ENCODE peak calls at places on chromosomes 4 and X, in nine cellular contexts. B is COLO829; F is tibial nerve; T is activated naive CD4-positive, alpha-beta T cell; N is fibroblast of lung; X is CD8-positive, alpha-beta memory T cell; Q is AG04449; J is stimulated activated CD4-positive, alpha-beta T cell treated with anti-CD3 and anti-CD28 coated beads, Interleukin-4, amount 100 ng/mL, for 4 hours; G is heart left ventricle. R is an unnamed sample.

GRCh38 chr4:172865531-172866127 is 303.0 kb upstream of the GALNT7 start:
- DNase-seq in T (no peak), B (no peak), N (no peak), J (no peak), Q (no peak), F (no peak), G (no peak), X (no peak), R (no peak)

GRCh38 chrX:25020391-25021131 is 4.8 kb upstream of the ARX start:
- DNase-seq in G (no peak), J (no peak), N (no peak), Q (no peak), F (no peak), X (no peak), T (no peak), B (peak), R (no peak)

GRCh38 chr4:157992038-157992706 is 180.7 kb downstream of the GASK1B start:
- DNase-seq in Q (no peak), F (peak), J (no peak), B (peak), T (no peak), X (no peak), N (peak), G (peak), R (no peak)

GRCh38 chr4:18369561-18369960 is 348.0 kb upstream of the LCORL start:
- DNase-seq in B (no peak), J (no peak), F (no peak), T (no peak), G (no peak), Q (no peak), X (no peak), N (no peak), R (no peak)

GRCh38 chr4:177557416-177557815 is 115.2 kb upstream of the AGA start:
- DNase-seq in G (no peak), B (no peak), Q (no peak), N (no peak), J (no peak), X (no peak), T (no peak), F (no peak), R (no peak)

GRCh38 chr4:1651609-1652008 is 32.5 kb downstream of the FAM53A start:
- DNase-seq in N (no peak), J (no peak), Q (no peak), T (no peak), G (no peak), B (no peak), F (no peak), X (no peak), R (no peak)

GRCh38 chrX:140712413-140713173 is 3.0 kb downstream of the LINC00632 start:
- DNase-seq in N (peak), G (peak), B (peak), Q (no peak), F (no peak), J (no peak), T (no peak), X (peak), R (peak)

GRCh38 chr4:10078481-10079233 is 37.9 kb downstream of the WDR1 start:
- DNase-seq in N (no peak), F (no peak), T (no peak), G (peak), X (no peak), Q (no peak), B (no peak), J (no peak), R (no peak)

GRCh38 chrX:117291760-117292159 is 824.9 kb downstream of the KLHL13 start:
- DNase-seq in T (no peak), J (no peak), G (no peak), N (no peak), F (no peak), X (no peak), B (no peak), Q (no peak), R (no peak)

GRCh38 chrX:88284844-88285243 is 462.2 kb upstream of the CPXCR1 start:
- DNase-seq in N (no peak), X (no peak), J (no peak), B (no peak), Q (no peak), F (no peak), G (no peak), T (no peak), R (no peak)

GRCh38 chrX:103330601-103331397 is 760 bp downstream of the TCEAL7 start:
- DNase-seq in T (no peak), J (no peak), N (peak), B (no peak), F (no peak), X (no peak), G (no peak), Q (no peak), R (no peak)

GRCh38 chrX:113644426-113644825 is 803.8 kb upstream of the AMOT start:
- DNase-seq in X (no peak), G (no peak), B (peak), T (no peak), F (no peak), Q (peak), N (peak), J (no peak), R (no peak)

GRCh38 chrX:123731258-123731986 is 1.4 kb downstream of the THOC2 start:
- DNase-seq in X (no peak), Q (no peak), N (peak), B (no peak), J (no peak), F (no peak), T (no peak), G (no peak), R (peak)

GRCh38 chr4:152090543-152090942 is 329.7 kb upstream of the GATB start:
- DNase-seq in T (no peak), B (no peak), Q (no peak), N (peak), F (no peak), X (no peak), G (no peak), J (peak), R (no peak)

GRCh38 chrX:101932249-101932570 is 383 bp upstream of the ZMAT1 start:
- DNase-seq in F (no peak), T (no peak), B (no peak), Q (no peak), J (no peak), N (no peak), X (no peak), G (no peak), R (no peak)

GRCh38 chr4:11548529-11549176 is 120.0 kb upstream of the HS3ST1 start:
- DNase-seq in N (peak), X (no peak), Q (no peak), J (peak), B (no peak), G (no peak), F (no peak), T (no peak), R (no peak)

GRCh38 chr4:148443550-148444295 is 1.5 kb upstream of the NR3C2 start:
- DNase-seq in N (peak), J (peak), F (peak), B (no peak), T (peak), X (peak), Q (no peak), G (peak), R (peak)

GRCh38 chrX:11890843-11891514 is 132.9 kb downstream of the MSL3 start:
- DNase-seq in N (no peak), X (no peak), B (no peak), T (no peak), F (peak), Q (no peak), G (peak), J (no peak), R (peak)

GRCh38 chr4:35399912-35400311 is 844.4 kb downstream of the ARAP2 start:
- DNase-seq in Q (no peak), G (no peak), J (no peak), N (no peak), X (no peak), B (no peak), T (no peak), F (no peak), R (no peak)

GRCh38 chr4:11720292-11720691 is 291.6 kb upstream of the HS3ST1 start:
- DNase-seq in J (no peak), F (peak), B (peak), Q (no peak), X (no peak), G (no peak), N (peak), T (no peak), R (no peak)

GRCh38 chr4:53713767-53714166 is 122.5 kb upstream of the LNX1 start:
- DNase-seq in G (no peak), X (no peak), B (no peak), T (no peak), J (no peak), N (no peak), F (no peak), Q (no peak), R (no peak)

GRCh38 chrX:20378291-20378920 is 111.7 kb upstream of the RPS6KA3 start:
- DNase-seq in Q (no peak), G (no peak), B (no peak), J (no peak), N (peak), T (no peak), X (no peak), F (no peak), R (no peak)

GRCh38 chr4:135575041-135575440 is 1373.5 kb upstream of the PABPC4L start:
- DNase-seq in G (no peak), T (no peak), Q (no peak), N (no peak), J (no peak), X (no peak), B (no peak), F (no peak), R (no peak)